ENCODE peak calls at places on chromosomes 7 and 10, in nine cellular contexts. Z is IMR-90; F is astrocyte of the cerebellum; A is cardiac muscle cell; K is lung; E is CD4-positive, alpha-beta T cell; L is fibroblast of lung; G is nephron progenitor cell; U is right atrium auricular region. X is an unnamed sample.

GRCh38 chr7:826230-826905 is 5.9 kb upstream of the SUN1 start:
- DNase-seq in G (no peak), A (no peak), L (no peak), K (no peak), U (no peak), E (no peak), F (no peak), Z (no peak), X (no peak)

GRCh38 chr10:95244152-95244551 is 46.7 kb downstream of the PDLIM1 start:
- DNase-seq in K (no peak), G (no peak), L (no peak), Z (no peak), A (no peak), U (no peak), F (no peak), E (no peak), X (no peak)

GRCh38 chr10:28798964-28799363 is 121.6 kb downstream of the BAMBI start:
- DNase-seq in Z (no peak), K (no peak), E (no peak), F (no peak), L (no peak), A (no peak), U (no peak), G (no peak), X (no peak)

GRCh38 chr7:20351901-20352300 is 21.2 kb downstream of the ITGB8 start:
- DNase-seq in G (no peak), F (peak), A (peak), L (peak), Z (peak), U (no peak), K (no peak), E (no peak), X (peak)

GRCh38 chr7:142436601-142437000 is 178.7 kb upstream of the PRSS58 start:
- DNase-seq in E (no peak), K (no peak), G (no peak), A (no peak), L (peak), Z (peak), F (no peak), U (no peak), X (no peak)

GRCh38 chr10:22658745-22659410 is 55.5 kb downstream of the PIP4K2A start:
- DNase-seq in Z (peak), F (no peak), E (no peak), L (peak), U (no peak), G (no peak), A (no peak), K (no peak), X (peak)

GRCh38 chr10:119022846-119023552 is 6.5 kb upstream of the NANOS1 start:
- DNase-seq in A (peak), L (peak), U (no peak), F (peak), E (no peak), K (no peak), Z (peak), G (no peak), X (peak)

GRCh38 chr10:108911814-108912541 is 1011.3 kb downstream of the XPNPEP1 start:
- DNase-seq in K (peak), Z (peak), U (no peak), E (no peak), L (peak), F (peak), A (peak), G (peak), X (peak)

GRCh38 chr10:80167471-80167870 is 34.9 kb downstream of the PLAC9 start:
- DNase-seq in E (no peak), F (no peak), U (no peak), A (no peak), L (no peak), Z (no peak), G (no peak), K (no peak), X (no peak)

GRCh38 chr7:55120501-55121198 is 101.8 kb downstream of the EGFR start:
- DNase-seq in G (no peak), F (no peak), Z (peak), K (no peak), U (no peak), A (peak), L (peak), E (no peak), X (peak)

GRCh38 chr7:47557317-47557985 is 24.5 kb downstream of the TNS3 start:
- DNase-seq in E (no peak), Z (peak), F (no peak), U (peak), K (no peak), A (peak), L (peak), G (no peak), X (peak)

GRCh38 chr7:44814956-44815355 is 18.5 kb downstream of the PPIA start:
- DNase-seq in A (no peak), L (no peak), U (no peak), F (no peak), E (no peak), G (no peak), Z (no peak), K (no peak), X (no peak)

GRCh38 chr10:80408198-80409085 is at the start of gene PRXL2A:
- DNase-seq in L (peak), A (peak), U (peak), Z (no peak), G (peak), K (peak), E (peak), F (no peak), X (no peak)

GRCh38 chr10:88361494-88361893 is 221.6 kb downstream of the RNLS start:
- DNase-seq in G (no peak), U (no peak), Z (peak), L (no peak), K (no peak), A (no peak), F (no peak), E (no peak), X (no peak)

GRCh38 chr7:50069613-50070012 is 23.4 kb downstream of the ZPBP start:
- DNase-seq in L (peak), Z (no peak), G (no peak), A (peak), U (no peak), E (peak), K (peak), F (no peak), X (no peak)

GRCh38 chr7:44521347-44522095 is 19.6 kb downstream of the NPC1L1 start:
- DNase-seq in A (no peak), Z (no peak), L (no peak), K (no peak), U (no peak), G (no peak), E (no peak), F (no peak), X (no peak)

GRCh38 chr7:64098-64521 is 128.3 kb upstream of the FAM20C start:
- DNase-seq in A (peak), Z (peak), E (no peak), K (no peak), L (peak), F (peak), U (peak), G (peak), X (peak)

GRCh38 chr10:133528845-133529575 is 1.8 kb downstream of the CYP2E1 start:
- DNase-seq in A (peak), U (no peak), L (peak), G (no peak), F (no peak), K (no peak), Z (peak), E (no peak), X (no peak)

GRCh38 chr7:124276005-124276606 is 243.2 kb upstream of the TMEM229A start:
- DNase-seq in G (peak), E (no peak), A (peak), Z (peak), L (no peak), F (no peak), U (no peak), K (no peak), X (no peak)

GRCh38 chr7:129657363-129657762 is 45.8 kb downstream of the NRF1 start:
- DNase-seq in F (no peak), L (peak), G (no peak), A (no peak), E (no peak), Z (no peak), U (no peak), K (no peak), X (no peak)

GRCh38 chr7:93117852-93118530 is at the start of gene SAMD9:
- DNase-seq in G (no peak), F (peak), U (no peak), E (peak), Z (peak), L (peak), A (peak), K (peak), X (peak)

GRCh38 chr7:132518102-132518838 is 58.0 kb downstream of the PLXNA4 start:
- DNase-seq in G (peak), E (no peak), U (no peak), L (no peak), F (no peak), Z (no peak), K (no peak), A (no peak), X (no peak)

GRCh38 chr7:69683002-69683401 is 84.7 kb downstream of the AUTS2 start:
- DNase-seq in U (no peak), G (no peak), E (no peak), Z (no peak), L (no peak), F (no peak), A (no peak), K (no peak), X (no peak)

GRCh38 chr10:26780793-26781601 is 79.8 kb downstream of the ABI1 start:
- DNase-seq in K (no peak), G (no peak), E (no peak), U (no peak), Z (peak), L (peak), F (peak), A (peak), X (peak)

GRCh38 chr10:3108575-3109105 is 41.3 kb downstream of the PFKP start:
- DNase-seq in K (no peak), E (no peak), G (no peak), A (no peak), F (no peak), Z (no peak), U (no peak), L (no peak), X (no peak)

GRCh38 chr10:49283491-49283890 is 15.5 kb upstream of the C10orf71 start:
- DNase-seq in G (no peak), F (no peak), K (no peak), A (no peak), L (no peak), U (no peak), Z (no peak), E (no peak), X (no peak)

GRCh38 chr10:95532536-95532935 is 28.6 kb downstream of the SORBS1 start:
- DNase-seq in Z (no peak), U (no peak), E (no peak), K (no peak), F (no peak), A (no peak), G (no peak), L (peak), X (no peak)

GRCh38 chr7:24948739-24949138 is 31.2 kb downstream of the OSBPL3 start:
- DNase-seq in G (no peak), K (no peak), F (no peak), L (peak), E (no peak), A (no peak), Z (no peak), U (no peak), X (peak)

GRCh38 chr10:79066460-79067240 is 2.1 kb upstream of the ZMIZ1 start:
- DNase-seq in E (no peak), F (no peak), K (no peak), G (no peak), Z (peak), A (peak), U (peak), L (no peak), X (no peak)

DNA sequence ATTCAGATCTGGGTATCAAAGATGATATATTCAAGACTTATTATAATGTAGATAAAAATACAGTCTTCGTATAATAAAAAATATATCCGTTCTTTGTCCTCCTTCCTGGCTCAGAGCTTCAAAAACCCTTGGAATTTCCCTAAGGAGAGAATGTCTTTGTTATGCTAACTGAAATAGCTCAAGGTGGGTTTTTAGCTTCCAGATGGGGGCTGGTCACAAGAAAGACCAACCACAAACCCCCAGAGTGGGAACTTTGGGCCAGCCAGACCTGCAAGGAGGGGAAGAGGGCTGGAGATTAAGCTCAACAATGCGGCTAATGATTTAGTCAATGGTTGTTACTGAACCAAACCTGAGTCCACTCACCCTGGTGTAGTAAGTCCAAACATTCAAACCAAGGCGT is 196.4 kb downstream of the SDHAF3 start:
- DNase-seq in K (no peak), A (no peak), F (no peak), G (no peak), Z (no peak), L (no peak), E (no peak), U (no peak), X (no peak)
- TF ChIP-seq CTCF in K (no peak), A (no peak), F (no peak), G (no peak), Z (no peak), L (no peak), E (no peak), U (no peak), X (no peak)

GRCh38 chr7:148330822-148331221 is 259.7 kb upstream of the C7orf33 start:
- DNase-seq in Z (no peak), F (no peak), A (no peak), K (no peak), E (no peak), L (no peak), G (no peak), U (no peak), X (no peak)

GRCh38 chr7:148330124-148330818 is 260.3 kb upstream of the C7orf33 start:
- DNase-seq in L (no peak), G (no peak), A (no peak), E (no peak), K (no peak), Z (no peak), U (no peak), F (no peak), X (no peak)

GRCh38 chr7:148332787-148333186 is 257.8 kb upstream of the C7orf33 start:
- DNase-seq in K (no peak), E (no peak), L (no peak), F (no peak), G (no peak), U (no peak), Z (no peak), A (no peak), X (no peak)

GRCh38 chr7:148334441-148334956 is 256.1 kb upstream of the C7orf33 start:
- DNase-seq in K (no peak), Z (no peak), U (no peak), G (no peak), F (no peak), E (no peak), A (no peak), L (no peak), X (no peak)

GRCh38 chr7:148332191-148332590 is 258.4 kb upstream of the C7orf33 start:
- DNase-seq in G (no peak), L (no peak), K (no peak), A (no peak), Z (no peak), E (no peak), U (no peak), F (no peak), X (no peak)
- TF ChIP-seq CTCF in G (no peak), L (no peak), K (no peak), A (no peak), Z (no peak), E (no peak), U (no peak), F (no peak), X (no peak)

GRCh38 chr10:12130237-12130872 is 878 bp downstream of the SEC61A2 start:
- DNase-seq in G (peak), F (peak), U (no peak), L (peak), A (peak), K (peak), Z (peak), E (peak), X (peak)
- TF ChIP-seq CTCF in G (peak), F (peak), U (no peak), L (peak), A (peak), K (no peak), Z (peak), E (peak), X (peak)

GRCh38 chr7:127791790-127792189 is 139.8 kb downstream of the SND1 start:
- DNase-seq in Z (peak), F (peak), K (no peak), E (no peak), G (no peak), A (peak), L (peak), U (no peak), X (peak)
- TF ChIP-seq CTCF in Z (no peak), F (no peak), K (no peak), E (no peak), G (no peak), A (no peak), L (no peak), U (no peak), X (no peak)

DNA sequence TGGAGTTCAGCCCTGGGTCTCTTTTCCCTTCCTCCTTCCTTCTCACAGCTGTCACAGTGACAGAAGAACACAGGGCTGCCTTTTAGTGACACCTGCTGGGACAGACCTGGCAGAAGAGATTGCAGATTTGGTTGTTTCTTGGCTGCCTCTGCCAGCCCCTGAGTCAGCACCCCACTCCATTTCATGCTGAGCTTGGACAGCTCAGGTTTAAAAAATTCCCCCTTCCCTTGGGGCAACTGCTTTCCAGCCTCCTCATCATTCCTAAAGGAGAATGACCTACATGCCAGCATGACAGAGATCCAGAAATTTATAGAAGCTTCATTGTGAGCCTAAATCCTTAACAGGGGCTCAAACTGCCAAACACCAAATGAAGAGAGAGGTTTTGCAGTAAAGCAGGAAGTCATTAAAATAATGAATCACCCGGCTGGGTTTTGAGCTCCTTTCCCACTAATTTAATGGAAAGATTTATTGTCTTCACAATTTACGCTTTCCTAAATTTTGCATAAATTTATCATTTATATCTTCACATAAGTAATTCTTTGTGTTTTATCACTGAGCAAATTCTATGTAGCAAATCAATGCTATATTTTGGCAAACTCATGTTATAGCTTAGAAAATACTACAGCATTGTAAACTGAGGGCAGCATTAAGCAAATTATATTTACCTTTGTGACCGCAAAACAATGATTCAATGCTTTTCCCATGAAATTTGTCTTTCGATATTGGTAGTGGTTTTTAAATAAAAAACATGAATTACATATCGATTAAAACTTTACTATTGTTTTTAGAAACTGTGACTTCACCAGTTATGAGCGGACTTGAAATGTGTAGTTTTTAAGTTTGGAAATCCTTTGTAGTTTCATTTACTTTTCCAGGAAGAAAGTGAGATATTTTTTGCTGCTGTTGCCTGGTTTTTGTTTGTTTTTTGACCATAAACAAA is 399.5 kb upstream of the ANKRD30A start:
- DNase-seq in Z (peak), L (peak), E (no peak), U (no peak), K (no peak), G (peak), F (peak), A (peak), X (peak)
- TF ChIP-seq CTCF in Z (peak), L (no peak), E (no peak), U (no peak), K (no peak), G (peak), F (peak), A (peak), X (no peak)

GRCh38 chr10:114551310-114551972 is 106.6 kb downstream of the ABLIM1 start:
- DNase-seq in A (peak), Z (peak), L (peak), E (no peak), G (no peak), K (peak), F (no peak), U (peak), X (no peak)

GRCh38 chr10:114548662-114549061 is 109.4 kb downstream of the ABLIM1 start:
- DNase-seq in K (no peak), F (no peak), Z (peak), U (no peak), E (no peak), L (peak), G (peak), A (peak), X (peak)

GRCh38 chr10:114547466-114547865 is 110.6 kb downstream of the ABLIM1 start:
- DNase-seq in A (no peak), L (no peak), K (no peak), F (no peak), G (no peak), Z (no peak), E (no peak), U (no peak), X (no peak)

GRCh38 chr10:114552050-114552449 is 106.0 kb downstream of the ABLIM1 start:
- DNase-seq in U (no peak), A (no peak), Z (no peak), K (no peak), F (no peak), G (no peak), E (no peak), L (no peak), X (no peak)

DNA sequence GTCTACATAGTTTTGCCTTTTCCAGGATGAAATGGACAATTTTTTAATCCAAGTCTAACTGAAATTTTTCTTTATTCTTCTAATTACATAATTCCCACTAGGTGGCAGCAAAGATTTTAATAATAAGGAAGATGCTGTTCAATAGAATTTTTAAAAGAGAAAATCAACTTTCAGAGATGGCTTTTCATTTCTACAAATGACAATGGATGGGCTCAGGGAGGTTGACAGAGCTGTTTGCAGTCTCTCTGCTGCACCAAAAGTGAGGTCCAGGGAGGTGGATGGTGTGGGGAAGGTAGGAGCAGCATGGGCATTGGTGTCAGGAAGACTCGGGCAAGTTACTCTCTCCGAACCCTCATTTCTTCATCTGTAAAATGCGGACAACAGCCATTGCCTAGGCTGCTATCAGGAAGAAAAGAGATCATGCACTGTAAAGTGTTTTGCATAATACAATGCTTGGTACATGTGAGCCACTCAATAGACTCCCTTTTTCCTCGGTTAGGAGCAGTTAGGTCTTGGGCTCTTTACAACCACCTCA is 107.3 kb downstream of the ABLIM1 start:
- DNase-seq in A (peak), Z (peak), K (no peak), F (no peak), L (peak), U (no peak), G (no peak), E (no peak), X (peak)
- TF ChIP-seq CTCF in A (peak), Z (peak), K (peak), F (no peak), L (no peak), U (peak), G (peak), E (peak), X (peak)

GRCh38 chr7:105594034-105594433 is 12.7 kb upstream of the EFCAB10 start:
- DNase-seq in G (no peak), K (no peak), Z (no peak), F (no peak), L (no peak), A (no peak), E (no peak), U (no peak), X (no peak)
- TF ChIP-seq CTCF in G (no peak), K (no peak), Z (no peak), F (peak), L (peak), A (peak), E (no peak), U (no peak), X (peak)